ENCODE peak calls at places on chromosomes 5 and 9, in six cellular contexts. One of them, this sample, is unnamed.

GRCh38 chr5:71564884-71565283 is 22.3 kb upstream of the MCCC2 start:
- DNase-seq in progenitor cell of endocrine pancreas: no peak
- DNase-seq in tibial artery: no peak
- DNase-seq in cardiac fibroblast: no peak
- DNase-seq in left ventricle myocardium inferior: no peak
- DNase-seq in glutamatergic neuron: no peak
- DNase-seq in this sample: no peak

GRCh38 chr9:122113574-122113973 is 20.5 kb upstream of the TTLL11 start:
- DNase-seq in progenitor cell of endocrine pancreas: no peak
- DNase-seq in tibial artery: no peak
- DNase-seq in cardiac fibroblast: no peak
- DNase-seq in left ventricle myocardium inferior: no peak
- DNase-seq in glutamatergic neuron: no peak
- DNase-seq in this sample: peak; percentile 51

GRCh38 chr5:152514827-152515397 is 109.8 kb upstream of the NMUR2 start:
- DNase-seq in progenitor cell of endocrine pancreas: no peak
- DNase-seq in tibial artery: no peak
- DNase-seq in cardiac fibroblast: peak; percentile 19
- DNase-seq in left ventricle myocardium inferior: no peak
- DNase-seq in glutamatergic neuron: no peak
- DNase-seq in this sample: no peak

GRCh38 chr9:8114826-8115225 is 315.2 kb upstream of the DMAC1 start:
- DNase-seq in progenitor cell of endocrine pancreas: no peak
- DNase-seq in tibial artery: no peak
- DNase-seq in cardiac fibroblast: no peak
- DNase-seq in left ventricle myocardium inferior: no peak
- DNase-seq in glutamatergic neuron: no peak
- DNase-seq in this sample: no peak

GRCh38 chr9:125346351-125346750 is 84.7 kb downstream of the GAPVD1 start:
- DNase-seq in progenitor cell of endocrine pancreas: no peak
- DNase-seq in tibial artery: no peak
- DNase-seq in cardiac fibroblast: no peak
- DNase-seq in left ventricle myocardium inferior: no peak
- DNase-seq in glutamatergic neuron: no peak
- DNase-seq in this sample: no peak

GRCh38 chr9:76738402-76738801 is 25.8 kb upstream of the PCA3 start:
- DNase-seq in progenitor cell of endocrine pancreas: no peak
- DNase-seq in tibial artery: no peak
- DNase-seq in cardiac fibroblast: no peak
- DNase-seq in left ventricle myocardium inferior: no peak
- DNase-seq in glutamatergic neuron: no peak
- DNase-seq in this sample: no peak

GRCh38 chr9:120184266-120184665 is 395.7 kb downstream of the CDK5RAP2 start:
- DNase-seq in progenitor cell of endocrine pancreas: no peak
- DNase-seq in tibial artery: no peak
- DNase-seq in cardiac fibroblast: no peak
- DNase-seq in left ventricle myocardium inferior: no peak
- DNase-seq in glutamatergic neuron: no peak
- DNase-seq in this sample: no peak

GRCh38 chr5:89478856-89479255 is 595.9 kb upstream of the MEF2C start:
- DNase-seq in progenitor cell of endocrine pancreas: no peak
- DNase-seq in tibial artery: no peak
- DNase-seq in cardiac fibroblast: no peak
- DNase-seq in left ventricle myocardium inferior: no peak
- DNase-seq in glutamatergic neuron: no peak
- DNase-seq in this sample: no peak

GRCh38 chr9:137611623-137612609 is 6.4 kb downstream of the ARRDC1 start:
- DNase-seq in progenitor cell of endocrine pancreas: no peak
- DNase-seq in tibial artery: peak; percentile 68
- DNase-seq in cardiac fibroblast: peak; percentile 66
- DNase-seq in left ventricle myocardium inferior: no peak
- DNase-seq in glutamatergic neuron: no peak
- DNase-seq in this sample: peak; percentile 29

GRCh38 chr9:87387351-87388055 is 110.2 kb upstream of the DAPK1 start:
- DNase-seq in progenitor cell of endocrine pancreas: no peak
- DNase-seq in tibial artery: no peak
- DNase-seq in cardiac fibroblast: no peak
- DNase-seq in left ventricle myocardium inferior: no peak
- DNase-seq in glutamatergic neuron: no peak
- DNase-seq in this sample: no peak

GRCh38 chr9:68560131-68560844 is 19.6 kb upstream of the TMEM252 start:
- DNase-seq in progenitor cell of endocrine pancreas: no peak
- DNase-seq in tibial artery: no peak
- DNase-seq in cardiac fibroblast: peak; percentile 92
- DNase-seq in left ventricle myocardium inferior: peak; percentile 44
- DNase-seq in glutamatergic neuron: peak; percentile 54
- DNase-seq in this sample: no peak

GRCh38 chr9:2157277-2158105 is 142.3 kb downstream of the SMARCA2 start:
- DNase-seq in progenitor cell of endocrine pancreas: no peak
- DNase-seq in tibial artery: peak; percentile 68
- DNase-seq in cardiac fibroblast: peak; percentile 61
- DNase-seq in left ventricle myocardium inferior: peak; percentile 24
- DNase-seq in glutamatergic neuron: no peak
- DNase-seq in this sample: no peak

GRCh38 chr5:124061663-124062062 is 549.7 kb downstream of the CSNK1G3 start:
- DNase-seq in progenitor cell of endocrine pancreas: no peak
- DNase-seq in tibial artery: no peak
- DNase-seq in cardiac fibroblast: peak; percentile 89
- DNase-seq in left ventricle myocardium inferior: no peak
- DNase-seq in glutamatergic neuron: no peak
- DNase-seq in this sample: no peak

GRCh38 chr9:115204827-115205506 is 87.0 kb upstream of the TNC start:
- DNase-seq in progenitor cell of endocrine pancreas: no peak
- DNase-seq in tibial artery: no peak
- DNase-seq in cardiac fibroblast: peak; percentile 31
- DNase-seq in left ventricle myocardium inferior: no peak
- DNase-seq in glutamatergic neuron: no peak
- DNase-seq in this sample: no peak

GRCh38 chr5:168334161-168335094 is 43.0 kb downstream of the WWC1 start:
- DNase-seq in progenitor cell of endocrine pancreas: no peak
- DNase-seq in tibial artery: peak; percentile 43
- DNase-seq in cardiac fibroblast: peak; percentile 71
- DNase-seq in left ventricle myocardium inferior: no peak
- DNase-seq in glutamatergic neuron: peak; percentile 42
- DNase-seq in this sample: no peak

GRCh38 chr5:83844320-83845068 is 123.8 kb upstream of the HAPLN1 start:
- DNase-seq in progenitor cell of endocrine pancreas: no peak
- DNase-seq in tibial artery: peak; percentile 72
- DNase-seq in cardiac fibroblast: peak; percentile 94
- DNase-seq in left ventricle myocardium inferior: no peak
- DNase-seq in glutamatergic neuron: no peak
- DNase-seq in this sample: no peak

GRCh38 chr5:171367424-171368370 is 20.0 kb upstream of the NPM1 start:
- DNase-seq in progenitor cell of endocrine pancreas: no peak
- DNase-seq in tibial artery: no peak
- DNase-seq in cardiac fibroblast: peak; percentile 50
- DNase-seq in left ventricle myocardium inferior: no peak
- DNase-seq in glutamatergic neuron: no peak
- DNase-seq in this sample: no peak

GRCh38 chr5:82019342-82020138 is 47.7 kb downstream of the ATG10 start:
- DNase-seq in progenitor cell of endocrine pancreas: no peak
- DNase-seq in tibial artery: no peak
- DNase-seq in cardiac fibroblast: no peak
- DNase-seq in left ventricle myocardium inferior: no peak
- DNase-seq in glutamatergic neuron: no peak
- DNase-seq in this sample: no peak

GRCh38 chr5:161546463-161547301 is at the start of gene GABRB2:
- DNase-seq in progenitor cell of endocrine pancreas: peak; percentile 36
- DNase-seq in tibial artery: no peak
- DNase-seq in cardiac fibroblast: peak; percentile 37
- DNase-seq in left ventricle myocardium inferior: peak; percentile 36
- DNase-seq in glutamatergic neuron: peak; percentile 77
- DNase-seq in this sample: peak; percentile 22

GRCh38 chr5:54062958-54063357 is 247.4 kb downstream of the ARL15 start:
- DNase-seq in progenitor cell of endocrine pancreas: no peak
- DNase-seq in tibial artery: no peak
- DNase-seq in cardiac fibroblast: peak; percentile 88
- DNase-seq in left ventricle myocardium inferior: no peak
- DNase-seq in glutamatergic neuron: no peak
- DNase-seq in this sample: no peak

GRCh38 chr5:88813805-88814584 is 69.0 kb downstream of the MEF2C start:
- DNase-seq in progenitor cell of endocrine pancreas: no peak
- DNase-seq in tibial artery: no peak
- DNase-seq in cardiac fibroblast: no peak
- DNase-seq in left ventricle myocardium inferior: no peak
- DNase-seq in glutamatergic neuron: peak; percentile 17
- DNase-seq in this sample: no peak

GRCh38 chr5:59553992-59554391 is 339.5 kb downstream of the PDE4D start:
- DNase-seq in progenitor cell of endocrine pancreas: no peak
- DNase-seq in tibial artery: no peak
- DNase-seq in cardiac fibroblast: no peak
- DNase-seq in left ventricle myocardium inferior: no peak
- DNase-seq in glutamatergic neuron: no peak
- DNase-seq in this sample: no peak

DNA sequence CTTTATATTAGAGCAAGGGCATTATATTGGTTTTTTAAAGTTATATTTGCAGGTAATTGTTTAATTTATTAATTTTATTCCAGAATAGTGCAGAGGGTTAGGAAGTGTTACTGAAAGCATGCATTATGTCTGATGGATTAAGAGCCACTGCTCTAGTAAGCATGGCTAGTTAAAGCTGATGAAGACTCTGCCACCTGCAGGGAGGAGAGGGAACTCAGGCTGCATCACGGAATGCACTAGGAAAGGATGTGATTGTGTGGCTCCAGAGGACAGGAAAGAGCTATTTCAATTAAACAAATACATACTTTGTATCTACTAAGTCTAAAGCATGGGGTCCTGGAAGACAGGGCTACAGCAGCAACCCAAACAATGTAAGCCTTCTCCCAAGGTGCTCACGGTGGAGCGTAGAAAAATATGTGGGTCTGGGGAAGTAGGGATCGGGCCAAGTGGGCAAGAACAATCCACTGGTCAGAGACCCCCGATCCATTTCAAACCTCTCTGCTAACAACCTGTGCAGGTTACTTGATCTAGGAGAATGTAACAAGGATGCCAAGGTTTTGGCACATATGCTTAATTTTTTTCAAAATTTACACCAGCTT is 15.3 kb upstream of the GRXCR2 start:
- DNase-seq in progenitor cell of endocrine pancreas: peak; percentile 21
- DNase-seq in tibial artery: no peak
- DNase-seq in cardiac fibroblast: peak; percentile 72
- DNase-seq in left ventricle myocardium inferior: no peak
- DNase-seq in glutamatergic neuron: peak; percentile 53
- DNase-seq in this sample: peak; percentile 23
- TF ChIP-seq CTCF in progenitor cell of endocrine pancreas: peak; percentile 77
- TF ChIP-seq CTCF in tibial artery: peak; percentile 16
- TF ChIP-seq CTCF in cardiac fibroblast: peak; percentile 85
- TF ChIP-seq CTCF in left ventricle myocardium inferior: peak; percentile 68
- TF ChIP-seq CTCF in glutamatergic neuron: peak; percentile 54
- TF ChIP-seq CTCF in this sample: peak; percentile 83

GRCh38 chr5:115322729-115323128 is 26.3 kb upstream of the CCDC112 start:
- DNase-seq in progenitor cell of endocrine pancreas: no peak
- DNase-seq in tibial artery: no peak
- DNase-seq in cardiac fibroblast: no peak
- DNase-seq in left ventricle myocardium inferior: no peak
- DNase-seq in glutamatergic neuron: no peak
- DNase-seq in this sample: no peak
- TF ChIP-seq CTCF in progenitor cell of endocrine pancreas: no peak
- TF ChIP-seq CTCF in tibial artery: no peak
- TF ChIP-seq CTCF in cardiac fibroblast: no peak
- TF ChIP-seq CTCF in left ventricle myocardium inferior: no peak
- TF ChIP-seq CTCF in glutamatergic neuron: no peak
- TF ChIP-seq CTCF in this sample: no peak

GRCh38 chr9:31799953-31800609 is 584.4 kb upstream of the ACO1 start:
- DNase-seq in progenitor cell of endocrine pancreas: no peak
- DNase-seq in tibial artery: no peak
- DNase-seq in cardiac fibroblast: peak; percentile 64
- DNase-seq in left ventricle myocardium inferior: no peak
- DNase-seq in glutamatergic neuron: no peak
- DNase-seq in this sample: no peak
- TF ChIP-seq CTCF in progenitor cell of endocrine pancreas: peak; percentile 70
- TF ChIP-seq CTCF in tibial artery: no peak
- TF ChIP-seq CTCF in cardiac fibroblast: peak; percentile 59
- TF ChIP-seq CTCF in left ventricle myocardium inferior: peak; percentile 51
- TF ChIP-seq CTCF in glutamatergic neuron: peak; percentile 47
- TF ChIP-seq CTCF in this sample: peak; percentile 95

DNA sequence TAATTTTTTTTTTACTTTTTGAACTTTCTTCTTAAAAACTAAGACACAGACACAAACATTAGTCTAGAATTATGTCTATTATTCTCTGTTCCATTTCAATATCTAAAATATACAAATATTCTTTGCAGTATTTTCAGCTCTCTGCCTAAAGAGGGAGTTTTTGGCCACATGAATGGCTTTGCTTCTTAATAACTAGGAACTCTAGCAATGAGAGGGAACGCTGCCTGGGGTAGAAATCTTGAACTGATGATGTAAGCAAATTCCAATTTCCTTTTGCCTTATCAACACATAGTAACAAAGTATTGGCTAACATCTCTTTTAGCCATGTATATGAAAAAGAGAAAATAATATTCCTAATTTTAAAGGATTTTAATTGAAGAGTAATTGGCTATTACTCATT is 51.9 kb downstream of the SLC25A46 start:
- DNase-seq in progenitor cell of endocrine pancreas: no peak
- DNase-seq in tibial artery: no peak
- DNase-seq in cardiac fibroblast: peak; percentile 90
- DNase-seq in left ventricle myocardium inferior: no peak
- DNase-seq in glutamatergic neuron: no peak
- DNase-seq in this sample: no peak
- TF ChIP-seq CTCF in progenitor cell of endocrine pancreas: no peak
- TF ChIP-seq CTCF in tibial artery: peak; percentile 12
- TF ChIP-seq CTCF in cardiac fibroblast: peak; percentile 48
- TF ChIP-seq CTCF in left ventricle myocardium inferior: peak; percentile 50
- TF ChIP-seq CTCF in glutamatergic neuron: no peak
- TF ChIP-seq CTCF in this sample: peak; percentile 39

GRCh38 chr5:173602423-173602822 is 14.0 kb downstream of the BOD1 start:
- DNase-seq in progenitor cell of endocrine pancreas: no peak
- DNase-seq in tibial artery: no peak
- DNase-seq in cardiac fibroblast: peak; percentile 94
- DNase-seq in left ventricle myocardium inferior: peak; percentile 53
- DNase-seq in glutamatergic neuron: no peak
- DNase-seq in this sample: no peak
- TF ChIP-seq CTCF in progenitor cell of endocrine pancreas: no peak
- TF ChIP-seq CTCF in tibial artery: no peak
- TF ChIP-seq CTCF in cardiac fibroblast: no peak
- TF ChIP-seq CTCF in left ventricle myocardium inferior: no peak
- TF ChIP-seq CTCF in glutamatergic neuron: no peak
- TF ChIP-seq CTCF in this sample: no peak

DNA sequence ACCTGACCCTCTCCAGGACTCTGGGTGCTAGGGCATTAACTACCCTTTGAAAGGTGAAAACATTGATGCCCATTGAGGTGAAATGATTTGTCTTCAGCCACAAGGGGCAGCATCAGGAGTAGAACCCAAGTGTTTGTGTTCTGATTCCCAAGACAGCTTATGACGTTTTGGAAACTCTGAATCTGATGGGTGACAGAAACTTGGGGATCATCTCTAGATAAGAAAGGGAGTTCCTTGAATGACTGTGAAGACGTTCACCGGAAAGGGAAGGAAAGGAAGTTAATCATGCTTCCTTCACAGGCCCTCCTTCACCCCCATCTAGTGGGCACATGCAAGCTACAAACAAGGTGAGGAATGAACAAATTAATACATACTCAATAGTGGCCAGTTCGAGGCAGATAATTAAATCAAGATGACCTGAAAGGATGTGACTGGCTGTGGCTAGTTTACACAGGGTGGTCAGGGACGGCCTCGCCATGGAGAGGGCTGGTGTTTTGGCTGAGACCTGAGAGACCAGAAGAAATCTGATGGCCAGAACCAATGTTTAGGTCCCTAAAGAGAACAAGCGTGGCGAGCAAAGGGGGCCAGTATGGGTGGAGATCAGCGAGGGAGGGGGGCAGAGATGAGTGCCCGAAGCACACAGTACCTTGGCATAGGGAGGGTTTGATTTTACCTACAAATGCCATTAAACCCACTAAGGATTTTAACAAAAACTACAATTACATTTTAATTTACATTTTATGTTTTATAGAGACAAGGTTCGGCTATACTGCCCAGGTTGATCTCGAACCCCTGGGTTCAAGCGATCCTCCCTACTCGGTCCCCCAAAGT is 937 bp upstream of the SLC26A2 start:
- DNase-seq in progenitor cell of endocrine pancreas: no peak
- DNase-seq in tibial artery: no peak
- DNase-seq in cardiac fibroblast: peak; percentile 74
- DNase-seq in left ventricle myocardium inferior: no peak
- DNase-seq in glutamatergic neuron: no peak
- DNase-seq in this sample: no peak
- TF ChIP-seq CTCF in progenitor cell of endocrine pancreas: peak; percentile 62
- TF ChIP-seq CTCF in tibial artery: peak; percentile 36
- TF ChIP-seq CTCF in cardiac fibroblast: peak; percentile 59
- TF ChIP-seq CTCF in left ventricle myocardium inferior: peak; percentile 63
- TF ChIP-seq CTCF in glutamatergic neuron: peak; percentile 53
- TF ChIP-seq CTCF in this sample: peak; percentile 38